ENCODE peak calls at places on chromosome 13, in five cellular contexts. J is PC-3, W is transverse colon, A is suprapubic skin, B is hepatocyte. V is an unnamed sample.

GRCh38 chr13:57340878-57341277 is 173.9 kb downstream of the PRR20E start:
- DNase-seq in J (no peak), W (no peak), A (no peak), B (no peak), V (no peak)

GRCh38 chr13:69619651-69620050 is 488.0 kb upstream of the ATXN8OS start:
- DNase-seq in J (no peak), W (no peak), A (no peak), B (no peak), V (no peak)

GRCh38 chr13:86425127-86425526 is 625.9 kb upstream of the SLITRK6 start:
- DNase-seq in J (no peak), W (no peak), A (no peak), B (no peak), V (no peak)

GRCh38 chr13:52004508-52005183 is 6.6 kb downstream of the ATP7B start:
- DNase-seq in J (no peak), W (peak; percentile 71), A (no peak), B (no peak), V (no peak)

GRCh38 chr13:99806671-99807070 is 164.9 kb downstream of the ZIC5 start:
- DNase-seq in J (no peak), W (no peak), A (no peak), B (no peak), V (no peak)

GRCh38 chr13:55571237-55571867 is 1569.4 kb upstream of the PRR20A start:
- DNase-seq in J (no peak), W (no peak), A (no peak), B (no peak), V (no peak)

GRCh38 chr13:24626449-24626848 is 53.8 kb upstream of the ATP12A start:
- DNase-seq in J (no peak), W (no peak), A (peak; percentile 18), B (no peak), V (no peak)

GRCh38 chr13:111909501-111909900 is 157.4 kb upstream of the SOX1 start:
- DNase-seq in J (no peak), W (no peak), A (peak; percentile 60), B (no peak), V (no peak)

GRCh38 chr13:43264460-43264859 is 241.1 kb downstream of the DNAJC15 start:
- DNase-seq in J (no peak), W (no peak), A (no peak), B (no peak), V (no peak)

GRCh38 chr13:44103721-44104490 is 224.2 kb downstream of the LACC1 start:
- DNase-seq in J (no peak), W (peak; percentile 29), A (no peak), B (no peak), V (peak; percentile 75)

GRCh38 chr13:88068975-88069374 is 397.8 kb downstream of the SLITRK5 start:
- DNase-seq in J (peak; percentile 6), W (no peak), A (no peak), B (peak; percentile 7), V (no peak)

GRCh38 chr13:110925023-110925608 is 10.2 kb upstream of the ANKRD10 start:
- DNase-seq in J (no peak), W (no peak), A (no peak), B (no peak), V (no peak)

GRCh38 chr13:75788494-75788991 is 152.4 kb downstream of the LMO7 start:
- DNase-seq in J (peak; percentile 58), W (peak; percentile 66), A (no peak), B (no peak), V (peak; percentile 61)

GRCh38 chr13:30892966-30893365 is 13.1 kb upstream of the MEDAG start:
- DNase-seq in J (peak; percentile 38), W (no peak), A (peak; percentile 89), B (peak; percentile 60), V (peak; percentile 85)

GRCh38 chr13:33904431-33904830 is 86.5 kb downstream of the RFC3 start:
- DNase-seq in J (no peak), W (no peak), A (no peak), B (no peak), V (no peak)

GRCh38 chr13:66675620-66676019 is 554.5 kb downstream of the PCDH9 start:
- DNase-seq in J (no peak), W (no peak), A (no peak), B (no peak), V (no peak)

GRCh38 chr13:28318418-28318995 is 176.4 kb downstream of the FLT1 start:
- DNase-seq in J (no peak), W (no peak), A (no peak), B (no peak), V (no peak)

GRCh38 chr13:18921063-18921462 is 260.6 kb downstream of the TUBA3C start:
- DNase-seq in J (no peak), W (no peak), A (no peak), B (no peak), V (no peak)

GRCh38 chr13:90968510-90968909 is 379.0 kb upstream of the MIR17HG start:
- DNase-seq in J (peak; percentile 65), W (no peak), A (no peak), B (peak; percentile 47), V (no peak)

GRCh38 chr13:38785490-38785889 is 98.6 kb downstream of the FREM2 start:
- DNase-seq in J (no peak), W (no peak), A (no peak), B (no peak), V (no peak)

GRCh38 chr13:101127741-101128353 is 288.5 kb downstream of the NALCN start:
- DNase-seq in J (peak; percentile 72), W (no peak), A (no peak), B (peak; percentile 73), V (no peak)

GRCh38 chr13:42223681-42224080 is 48.3 kb upstream of the AKAP11 start:
- DNase-seq in J (no peak), W (no peak), A (no peak), B (no peak), V (no peak)

GRCh38 chr13:24680258-24680920 is at the start of gene ATP12A:
- DNase-seq in J (no peak), W (peak; percentile 42), A (no peak), B (peak; percentile 40), V (no peak)

GRCh38 chr13:59531571-59532091 is 632.1 kb downstream of the DIAPH3 start:
- DNase-seq in J (peak; percentile 77), W (peak; percentile 40), A (no peak), B (peak; percentile 84), V (peak; percentile 73)

GRCh38 chr13:27481766-27482165 is 31.4 kb upstream of the MTIF3 start:
- DNase-seq in J (peak; percentile 55), W (peak; percentile 51), A (peak; percentile 79), B (peak; percentile 70), V (peak; percentile 22)

GRCh38 chr13:34046457-34046856 is 228.5 kb downstream of the RFC3 start:
- DNase-seq in J (no peak), W (no peak), A (no peak), B (no peak), V (no peak)

GRCh38 chr13:111344471-111345191 is 24.2 kb downstream of the TEX29 start:
- DNase-seq in J (peak; percentile 43), W (no peak), A (no peak), B (peak; percentile 66), V (peak; percentile 54)

GRCh38 chr13:112782433-112783010 is 92.7 kb downstream of the ATP11A start:
- DNase-seq in J (no peak), W (no peak), A (no peak), B (no peak), V (no peak)

GRCh38 chr13:79780240-79780639 is 299.3 kb downstream of the NDFIP2 start:
- DNase-seq in J (no peak), W (no peak), A (no peak), B (no peak), V (no peak)

GRCh38 chr13:35014606-35015005 is 72.5 kb downstream of the NBEA start:
- DNase-seq in J (no peak), W (no peak), A (no peak), B (no peak), V (no peak)

GRCh38 chr13:71613347-71613746 is 253.7 kb downstream of the DACH1 start:
- DNase-seq in J (no peak), W (no peak), A (no peak), B (no peak), V (no peak)

GRCh38 chr13:111895896-111896821 is 170.8 kb upstream of the SOX1 start:
- DNase-seq in J (no peak), W (no peak), A (peak; percentile 55), B (no peak), V (no peak)

GRCh38 chr13:87678353-87678752 is 7.2 kb downstream of the SLITRK5 start:
- DNase-seq in J (no peak), W (no peak), A (no peak), B (no peak), V (no peak)

GRCh38 chr13:103130681-103131210 is 64.5 kb upstream of the SLC10A2 start:
- DNase-seq in J (no peak), W (no peak), A (no peak), B (peak; percentile 19), V (no peak)

GRCh38 chr13:104975272-104975671 is 1560.2 kb downstream of the EFNB2 start:
- DNase-seq in J (no peak), W (no peak), A (no peak), B (no peak), V (no peak)

GRCh38 chr13:85194482-85194881 is 604.7 kb downstream of the SLITRK6 start:
- DNase-seq in J (no peak), W (no peak), A (no peak), B (no peak), V (no peak)

GRCh38 chr13:73059460-73060250 is 850 bp downstream of the KLF5 start:
- DNase-seq in J (peak; percentile 43), W (no peak), A (no peak), B (peak; percentile 81), V (peak; percentile 85)

GRCh38 chr13:32031025-32031814 is at the start of gene FRY:
- DNase-seq in J (peak; percentile 62), W (peak; percentile 56), A (peak; percentile 83), B (peak; percentile 83), V (peak; percentile 74)

GRCh38 chr13:94776956-94777355 is 64.6 kb upstream of the SOX21 start:
- DNase-seq in J (no peak), W (no peak), A (no peak), B (no peak), V (no peak)

GRCh38 chr13:21749410-21749809 is 78.5 kb downstream of the FGF9 start:
- DNase-seq in J (peak; percentile 7), W (no peak), A (no peak), B (no peak), V (no peak)
- H3K4me1 ChIP-seq in J (no peaks in the 10 kb centered on the region), W (peaks cover 9% of the 10 kb centered on the region), A (no peaks in the 10 kb centered on the region), B (peaks cover 22% of the 10 kb centered on the region), V (no peaks in the 10 kb centered on the region)

GRCh38 chr13:40981361-40981760 is 37.8 kb downstream of the ELF1 start:
- DNase-seq in J (no peak), W (no peak), A (no peak), B (no peak), V (no peak)
- H3K4me3 ChIP-seq in J (no peak overlapping the region), W (peak overlapping the region; percentile 40), A (peak overlapping the region; percentile 39), B (no peak overlapping the region), V (peak overlapping the region; percentile 44)

DNA sequence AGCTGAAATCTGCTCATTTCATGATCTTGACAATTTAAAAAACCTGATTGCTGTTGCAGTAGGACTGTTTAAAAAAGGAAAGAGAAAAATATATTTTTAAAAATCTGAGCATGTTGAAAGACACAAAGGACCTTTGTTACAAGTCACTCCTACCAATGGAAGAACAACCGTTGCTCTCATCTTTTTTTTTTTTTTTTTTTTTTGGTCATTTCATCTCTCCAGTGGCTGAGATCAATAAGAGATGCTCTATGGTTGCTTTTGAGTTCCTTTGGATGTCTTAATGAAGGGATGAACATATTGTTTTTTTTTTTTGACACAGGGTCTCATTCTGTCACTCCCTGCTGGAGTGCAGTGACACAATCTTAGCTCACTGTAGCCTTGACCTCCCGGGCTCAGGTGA is 29.2 kb downstream of the LRCH1 start:
- DNase-seq in J (no peak), W (no peak), A (no peak), B (no peak), V (no peak)
- H3K4me1 ChIP-seq in J (peaks cover 5% of the 10 kb centered on the region), W (peaks cover 70% of the 10 kb centered on the region), A (peaks cover 54% of the 10 kb centered on the region), B (peaks cover 20% of the 10 kb centered on the region), V (peaks cover 25% of the 10 kb centered on the region)

GRCh38 chr13:113862766-113863510 is 938 bp downstream of the GAS6 start:
- DNase-seq in J (no peak), W (peak; percentile 76), A (peak; percentile 83), B (peak; percentile 63), V (peak; percentile 55)
- H3K4me3 ChIP-seq in J (peak overlapping the region; percentile 66), W (peak overlapping the region; percentile 63), A (peak overlapping the region; percentile 65), B (peak overlapping the region; percentile 57), V (peak overlapping the region; percentile 90)

V was measured in psoas muscle.